ENCODE peak calls at places on chromosome 19, in seven cellular contexts. G is thyroid gland, Q is ovary, L is adrenal gland, N is heart left ventricle, M is HCT116, B is tibial nerve. A is an unnamed sample.

GRCh38 chr19:18202759-18203407 is 959 bp downstream of the RAB3A start:
- DNase-seq in Q (peak; percentile 85), N (no peak), B (no peak), L (peak; percentile 58), M (no peak), G (peak; percentile 36), A (peak; percentile 46)

GRCh38 chr19:38194061-38194701 is 29.8 kb downstream of the DPF1 start:
- DNase-seq in Q (no peak), N (no peak), M (no peak), G (no peak), L (no peak), B (no peak), A (no peak)

GRCh38 chr19:48415395-48415794 is 21.9 kb downstream of the GRIN2D start:
- DNase-seq in B (peak; percentile 74), G (peak; percentile 69), L (peak; percentile 80), Q (peak; percentile 51), N (peak; percentile 88), M (peak; percentile 84), A (no peak)

GRCh38 chr19:5480427-5480836 is 25.2 kb downstream of the ZNRF4 start:
- DNase-seq in Q (no peak), G (no peak), B (no peak), N (no peak), M (peak; percentile 28), L (peak; percentile 18), A (no peak)

GRCh38 chr19:39333507-39333906 is 2.3 kb downstream of the GMFG start:
- DNase-seq in L (no peak), N (no peak), G (no peak), Q (no peak), B (no peak), M (no peak), A (no peak)

GRCh38 chr19:1970003-1970805 is 29.2 kb downstream of the CSNK1G2 start:
- DNase-seq in B (no peak), G (no peak), Q (no peak), N (no peak), L (peak; percentile 36), M (no peak), A (no peak)

GRCh38 chr19:518292-519231 is 11.3 kb downstream of the TPGS1 start:
- DNase-seq in B (no peak), M (no peak), L (no peak), N (no peak), G (peak; percentile 75), Q (no peak), A (peak; percentile 56)

GRCh38 chr19:27966390-27966816 is 1246.5 kb downstream of the UQCRFS1 start:
- DNase-seq in B (no peak), L (no peak), G (no peak), M (no peak), Q (no peak), N (no peak), A (no peak)

GRCh38 chr19:18291590-18292459 is 10.4 kb upstream of the JUND start:
- DNase-seq in B (peak; percentile 77), L (peak; percentile 94), G (peak; percentile 93), N (peak; percentile 93), M (no peak), Q (peak; percentile 96), A (peak; percentile 94)

GRCh38 chr19:11279505-11280236 is 16.3 kb upstream of the TSPAN16 start:
- DNase-seq in M (no peak), B (no peak), Q (no peak), L (no peak), N (no peak), G (no peak), A (no peak)

GRCh38 chr19:17872251-17873001 is 681 bp downstream of the SLC5A5 start:
- DNase-seq in M (no peak), B (no peak), N (no peak), G (no peak), L (no peak), Q (no peak), A (no peak)

GRCh38 chr19:5691205-5691929 is 1.3 kb downstream of the RPL36 start:
- DNase-seq in B (peak; percentile 33), Q (peak; percentile 86), N (peak; percentile 79), L (peak; percentile 78), G (peak; percentile 21), M (no peak), A (peak; percentile 77)

GRCh38 chr19:6003976-6004375 is 26.0 kb upstream of the RANBP3 start:
- DNase-seq in B (no peak), L (no peak), Q (no peak), M (no peak), G (no peak), N (no peak), A (no peak)

GRCh38 chr19:48454150-48454730 is 1.1 kb upstream of the KCNJ14 start:
- DNase-seq in G (no peak), B (no peak), N (no peak), Q (no peak), L (no peak), M (no peak), A (no peak)

GRCh38 chr19:3543150-3544053 is 4.4 kb downstream of the TEKTIP1 start:
- DNase-seq in G (no peak), N (no peak), L (peak; percentile 15), M (no peak), Q (no peak), B (no peak), A (no peak)

GRCh38 chr19:53549354-53549753 is 11.4 kb downstream of the ZNF331 start:
- DNase-seq in B (no peak), G (no peak), M (no peak), N (no peak), Q (no peak), L (no peak), A (no peak)

GRCh38 chr19:48988286-48988685 is 4.8 kb downstream of the GYS1 start:
- DNase-seq in N (no peak), B (no peak), M (no peak), G (no peak), Q (no peak), L (no peak), A (no peak)

GRCh38 chr19:42872608-42873007 is 6.9 kb downstream of the PSG1 start:
- DNase-seq in G (no peak), N (no peak), M (no peak), Q (no peak), B (no peak), L (no peak), A (no peak)

GRCh38 chr19:29013325-29013724 is 199.6 kb downstream of the UQCRFS1 start:
- DNase-seq in G (no peak), Q (no peak), N (no peak), B (no peak), M (no peak), L (no peak), A (no peak)

GRCh38 chr19:35363001-35363590 is 4.8 kb downstream of the FFAR3 start:
- DNase-seq in N (no peak), Q (no peak), M (no peak), G (no peak), L (no peak), B (no peak), A (no peak)

GRCh38 chr19:39969681-39970423 is 1.1 kb upstream of the PSMC4 start:
- DNase-seq in L (no peak), M (no peak), G (peak; percentile 28), Q (no peak), N (no peak), B (no peak), A (no peak)

GRCh38 chr19:51166846-51167490 is 24.9 kb downstream of the SIGLEC7 start:
- DNase-seq in G (no peak), M (no peak), N (no peak), B (peak; percentile 13), L (peak; percentile 23), Q (no peak), A (no peak)

GRCh38 chr19:13839193-13839937 is 37.6 kb upstream of the NANOS3 start:
- DNase-seq in M (no peak), N (peak; percentile 96), Q (peak; percentile 80), G (peak; percentile 89), L (peak; percentile 84), B (peak; percentile 75), A (peak; percentile 77)

GRCh38 chr19:13842294-13843103 is 34.4 kb upstream of the NANOS3 start:
- DNase-seq in Q (peak; percentile 92), M (no peak), N (peak; percentile 94), L (peak; percentile 88), G (peak; percentile 83), B (peak; percentile 82), A (peak; percentile 92)

GRCh38 chr19:13841339-13842293 is 35.3 kb upstream of the NANOS3 start:
- DNase-seq in M (no peak), L (no peak), G (peak; percentile 52), N (no peak), Q (no peak), B (peak; percentile 42), A (no peak)

GRCh38 chr19:13839938-13840750 is 36.8 kb upstream of the NANOS3 start:
- DNase-seq in G (peak; percentile 47), M (no peak), Q (no peak), N (peak; percentile 85), L (no peak), B (peak; percentile 37), A (no peak)

DNA sequence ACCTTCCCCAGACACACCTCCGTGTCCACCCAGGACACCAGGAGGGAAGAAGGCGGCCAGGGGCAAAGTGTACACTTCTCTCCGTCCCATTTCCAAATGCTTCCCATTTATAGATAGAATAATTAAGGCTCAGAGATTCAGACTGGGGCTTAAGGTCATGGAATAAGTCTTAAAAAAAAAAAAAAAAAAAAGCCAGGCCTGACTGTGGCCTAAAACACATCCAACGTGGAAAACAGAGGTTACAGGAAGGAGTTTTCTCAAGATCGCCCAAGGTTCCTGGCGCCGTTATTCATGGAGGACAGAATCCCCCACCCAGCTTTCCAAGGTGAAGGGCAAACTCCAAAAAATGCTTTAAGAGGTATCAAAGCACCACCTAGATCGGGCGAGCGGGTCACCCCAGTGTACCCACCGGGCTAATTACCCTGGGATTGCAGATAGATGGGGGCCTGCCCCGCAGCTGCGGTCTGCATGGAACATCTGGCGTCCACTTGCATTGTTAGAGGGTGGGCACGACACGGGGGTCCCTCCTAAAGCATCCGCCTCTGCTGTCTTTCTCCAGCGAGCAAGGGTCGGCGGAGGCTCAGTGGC is 36.1 kb upstream of the NANOS3 start:
- DNase-seq in L (no peak), M (no peak), N (no peak), B (no peak), G (no peak), Q (no peak), A (no peak)
- TF ChIP-seq POLR2A in L (no peak), M (no peak), N (no peak), B (no peak), G (no peak), Q (no peak), A (no peak)

GRCh38 chr19:44113138-44113783 is at the start of gene ZNF225:
- DNase-seq in Q (peak; percentile 93), L (peak; percentile 97), N (peak; percentile 92), B (peak; percentile 94), M (peak; percentile 97), G (peak; percentile 96), A (peak; percentile 95)
- TF ChIP-seq CTCF in Q (peak; percentile 15), L (no peak), N (no peak), B (no peak), M (no peak), G (no peak), A (peak; percentile 17)

GRCh38 chr19:47065242-47065641 is 16.8 kb upstream of the TMEM160 start:
- DNase-seq in Q (no peak), M (no peak), B (no peak), G (no peak), N (no peak), L (no peak), A (no peak)
- H3K36me3 ChIP-seq in Q (no peaks in the 10 kb centered on the region), M (peaks cover 3% of the 10 kb centered on the region), B (no peaks in the 10 kb centered on the region), G (peaks cover 31% of the 10 kb centered on the region), N (peaks cover 53% of the 10 kb centered on the region), L (no peaks in the 10 kb centered on the region), A (no peaks in the 10 kb centered on the region)

DNA sequence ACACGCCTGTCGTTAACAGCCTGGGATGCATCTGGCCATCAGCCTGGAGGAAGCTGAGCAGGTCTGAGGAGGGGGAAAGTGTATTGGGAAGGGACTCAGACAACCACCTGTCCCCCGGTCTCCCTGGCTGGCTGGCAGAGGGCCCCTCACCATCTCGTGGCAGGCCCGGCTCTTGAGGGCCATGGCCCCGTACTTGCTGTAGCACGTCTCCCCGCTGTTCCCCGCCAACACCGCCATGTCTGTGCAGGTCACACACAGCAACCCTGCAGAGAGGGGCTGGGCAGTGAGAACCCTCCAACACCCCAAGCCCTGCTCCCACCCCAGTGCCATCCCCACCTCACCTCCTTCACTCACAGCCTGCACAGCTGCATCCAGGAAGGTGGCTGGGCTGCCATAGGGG is 4.0 kb downstream of the TRMT1 start:
- DNase-seq in L (no peak), B (no peak), Q (no peak), G (no peak), M (no peak), N (no peak), A (no peak)
- TF ChIP-seq POLR2A in L (no peak), B (no peak), Q (no peak), G (no peak), M (no peak), N (no peak), A (no peak)

A was measured in uterus.